ENCODE peak calls at places on chromosomes 7 and 10, in four cellular contexts. One of them, this sample, is unnamed.

GRCh38 chr7:14639801-14640200 is 262.8 kb downstream of the DGKB start:
- DNase-seq in fibroblast of villous mesenchyme: no peak
- DNase-seq in A549: no peak
- DNase-seq in thyroid gland: no peak
- DNase-seq in this sample: no peak

GRCh38 chr7:69994907-69995542 is 396.8 kb downstream of the AUTS2 start:
- DNase-seq in A549: no peak
- DNase-seq in thyroid gland: no peak
- DNase-seq in fibroblast of villous mesenchyme: no peak
- DNase-seq in this sample: no peak

GRCh38 chr7:98998821-98999725 is 120.7 kb downstream of the TRRAP start:
- DNase-seq in thyroid gland: no peak
- DNase-seq in A549: no peak
- DNase-seq in fibroblast of villous mesenchyme: no peak
- DNase-seq in this sample: no peak

GRCh38 chr10:55410415-55410885 is 609.4 kb upstream of the PCDH15 start:
- DNase-seq in thyroid gland: peak; percentile 58
- DNase-seq in A549: no peak
- DNase-seq in fibroblast of villous mesenchyme: no peak
- DNase-seq in this sample: no peak

GRCh38 chr10:4595920-4596319 is 230.1 kb upstream of the AKR1E2 start:
- DNase-seq in fibroblast of villous mesenchyme: no peak
- DNase-seq in A549: no peak
- DNase-seq in thyroid gland: no peak
- DNase-seq in this sample: peak; percentile 71

GRCh38 chr7:157751351-157751750 is 414.5 kb downstream of the DNAJB6 start:
- DNase-seq in fibroblast of villous mesenchyme: no peak
- DNase-seq in thyroid gland: no peak
- DNase-seq in A549: no peak
- DNase-seq in this sample: no peak

GRCh38 chr7:40717242-40717641 is 582.4 kb downstream of the SUGCT start:
- DNase-seq in A549: peak; percentile 85
- DNase-seq in fibroblast of villous mesenchyme: peak; percentile 89
- DNase-seq in thyroid gland: peak; percentile 12
- DNase-seq in this sample: peak; percentile 96

GRCh38 chr7:142587578-142588191 is 161.6 kb upstream of the PRSS1 start:
- DNase-seq in A549: peak; percentile 85
- DNase-seq in thyroid gland: no peak
- DNase-seq in fibroblast of villous mesenchyme: peak; percentile 87
- DNase-seq in this sample: peak; percentile 78

GRCh38 chr7:30135271-30135550 is 425 bp downstream of the MTURN start:
- DNase-seq in thyroid gland: no peak
- DNase-seq in A549: no peak
- DNase-seq in fibroblast of villous mesenchyme: no peak
- DNase-seq in this sample: no peak

GRCh38 chr10:46516660-46517416 is 39.6 kb downstream of the GPRIN2 start:
- DNase-seq in A549: peak; percentile 85
- DNase-seq in thyroid gland: no peak
- DNase-seq in fibroblast of villous mesenchyme: peak; percentile 66
- DNase-seq in this sample: peak; percentile 89

GRCh38 chr7:144513332-144513731 is 109.8 kb upstream of the NOBOX start:
- DNase-seq in thyroid gland: no peak
- DNase-seq in fibroblast of villous mesenchyme: peak; percentile 3
- DNase-seq in A549: peak; percentile 31
- DNase-seq in this sample: peak; percentile 48

GRCh38 chr10:78512205-78512550 is 478.5 kb downstream of the RPS24 start:
- DNase-seq in fibroblast of villous mesenchyme: no peak
- DNase-seq in thyroid gland: no peak
- DNase-seq in A549: no peak
- DNase-seq in this sample: no peak

GRCh38 chr7:158500651-158501052 is 87.0 kb downstream of the PTPRN2 start:
- DNase-seq in thyroid gland: no peak
- DNase-seq in fibroblast of villous mesenchyme: no peak
- DNase-seq in A549: no peak
- DNase-seq in this sample: peak; percentile 3

GRCh38 chr7:86747698-86748097 is 104.0 kb downstream of the GRM3 start:
- DNase-seq in A549: no peak
- DNase-seq in fibroblast of villous mesenchyme: no peak
- DNase-seq in thyroid gland: no peak
- DNase-seq in this sample: no peak

GRCh38 chr10:83666762-83667161 is 472.5 kb upstream of the GHITM start:
- DNase-seq in A549: no peak
- DNase-seq in thyroid gland: no peak
- DNase-seq in fibroblast of villous mesenchyme: peak; percentile 61
- DNase-seq in this sample: peak; percentile 22

GRCh38 chr7:157906583-157906982 is 569.8 kb downstream of the DNAJB6 start:
- DNase-seq in thyroid gland: no peak
- DNase-seq in A549: no peak
- DNase-seq in fibroblast of villous mesenchyme: no peak
- DNase-seq in this sample: no peak

GRCh38 chr10:47296941-47297340 is 3.1 kb upstream of the GDF10 start:
- DNase-seq in fibroblast of villous mesenchyme: no peak
- DNase-seq in thyroid gland: no peak
- DNase-seq in A549: no peak
- DNase-seq in this sample: no peak

GRCh38 chr10:103353281-103353680 is 2.3 kb upstream of the PCGF6 start:
- DNase-seq in A549: peak; percentile 37
- DNase-seq in thyroid gland: no peak
- DNase-seq in fibroblast of villous mesenchyme: no peak
- DNase-seq in this sample: no peak

GRCh38 chr7:7178906-7179305 is 3.4 kb upstream of the C1GALT1 start:
- DNase-seq in thyroid gland: no peak
- DNase-seq in A549: peak; percentile 18
- DNase-seq in fibroblast of villous mesenchyme: no peak
- DNase-seq in this sample: no peak

GRCh38 chr10:84517455-84518046 is 189.2 kb downstream of the CCSER2 start:
- DNase-seq in fibroblast of villous mesenchyme: no peak
- DNase-seq in thyroid gland: no peak
- DNase-seq in A549: no peak
- DNase-seq in this sample: no peak

GRCh38 chr7:82740246-82740848 is 296.8 kb upstream of the CACNA2D1 start:
- DNase-seq in A549: peak; percentile 65
- DNase-seq in thyroid gland: peak; percentile 62
- DNase-seq in fibroblast of villous mesenchyme: peak; percentile 55
- DNase-seq in this sample: peak; percentile 71

GRCh38 chr10:102421645-102422585 is 1.3 kb downstream of the FBXL15 start:
- DNase-seq in thyroid gland: peak; percentile 69
- DNase-seq in A549: no peak
- DNase-seq in fibroblast of villous mesenchyme: no peak
- DNase-seq in this sample: no peak

GRCh38 chr7:41621953-41622831 is 80.7 kb downstream of the INHBA start:
- DNase-seq in fibroblast of villous mesenchyme: no peak
- DNase-seq in thyroid gland: no peak
- DNase-seq in A549: no peak
- DNase-seq in this sample: no peak

GRCh38 chr7:435518-436366 is 83.9 kb downstream of the PDGFA start:
- DNase-seq in A549: peak; percentile 61
- DNase-seq in fibroblast of villous mesenchyme: no peak
- DNase-seq in thyroid gland: no peak
- DNase-seq in this sample: no peak

GRCh38 chr7:33043434-33043833 is 19.1 kb downstream of the NT5C3A start:
- DNase-seq in thyroid gland: no peak
- DNase-seq in A549: no peak
- DNase-seq in fibroblast of villous mesenchyme: no peak
- DNase-seq in this sample: no peak

GRCh38 chr7:33040803-33041516 is 21.6 kb downstream of the NT5C3A start:
- DNase-seq in A549: peak; percentile 68
- DNase-seq in thyroid gland: peak; percentile 39
- DNase-seq in fibroblast of villous mesenchyme: peak; percentile 61
- DNase-seq in this sample: peak; percentile 29

GRCh38 chr7:33038639-33039038 is 23.9 kb downstream of the NT5C3A start:
- DNase-seq in fibroblast of villous mesenchyme: no peak
- DNase-seq in thyroid gland: no peak
- DNase-seq in A549: no peak
- DNase-seq in this sample: no peak

GRCh38 chr7:33039905-33040292 is 22.7 kb downstream of the NT5C3A start:
- DNase-seq in fibroblast of villous mesenchyme: peak; percentile 21
- DNase-seq in thyroid gland: no peak
- DNase-seq in A549: no peak
- DNase-seq in this sample: no peak

GRCh38 chr7:33039257-33039904 is 23.2 kb downstream of the NT5C3A start:
- DNase-seq in A549: no peak
- DNase-seq in fibroblast of villous mesenchyme: peak; percentile 55
- DNase-seq in thyroid gland: no peak
- DNase-seq in this sample: peak; percentile 36
- H3K4me3 ChIP-seq in A549: peak overlapping the region; percentile 41
- H3K4me3 ChIP-seq in fibroblast of villous mesenchyme: peak overlapping the region; percentile 64
- H3K4me3 ChIP-seq in thyroid gland: peak overlapping the region; percentile 23
- H3K4me3 ChIP-seq in this sample: peak overlapping the region; percentile 30

DNA sequence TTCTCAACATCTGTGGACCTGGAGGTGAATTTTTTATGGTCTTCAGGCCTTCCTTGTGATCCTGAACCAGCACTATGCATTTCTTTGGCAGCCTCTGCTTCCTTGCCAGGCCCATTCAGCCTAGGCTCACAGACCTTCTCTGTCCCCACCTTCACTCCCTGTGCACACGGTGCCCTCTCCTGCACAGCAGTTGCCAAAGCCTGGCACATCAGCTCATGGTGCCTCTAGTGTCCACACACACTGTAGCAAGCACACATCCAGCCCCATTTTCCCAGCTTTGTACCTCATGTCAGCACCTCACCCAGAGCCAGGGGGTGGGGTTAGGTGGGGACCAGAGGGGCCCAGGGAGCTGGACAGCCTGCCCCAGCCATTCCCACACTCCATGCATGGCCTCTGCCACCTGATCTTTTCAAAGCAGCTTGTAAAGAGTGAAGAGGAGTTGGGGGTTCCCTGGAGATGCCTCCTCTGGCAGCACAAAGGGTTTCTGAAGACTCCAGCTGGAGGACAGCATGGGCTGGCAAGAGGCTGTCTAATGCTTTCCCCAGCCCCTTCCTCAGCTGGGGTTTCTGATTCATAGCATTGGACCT is 57.9 kb upstream of the TMEM72 start:
- DNase-seq in fibroblast of villous mesenchyme: peak; percentile 12
- DNase-seq in thyroid gland: no peak
- DNase-seq in A549: no peak
- DNase-seq in this sample: peak; percentile 63
- TF ChIP-seq CTCF in fibroblast of villous mesenchyme: peak; percentile 30
- TF ChIP-seq CTCF in thyroid gland: no peak
- TF ChIP-seq CTCF in A549: no peak
- TF ChIP-seq CTCF in this sample: peak; percentile 59

GRCh38 chr7:129550673-129551360 is 48.5 kb downstream of the SMKR1 start:
- DNase-seq in fibroblast of villous mesenchyme: peak; percentile 71
- DNase-seq in A549: no peak
- DNase-seq in thyroid gland: no peak
- DNase-seq in this sample: no peak
- H3K4me3 ChIP-seq in fibroblast of villous mesenchyme: no peak overlapping the region
- H3K4me3 ChIP-seq in A549: no peak overlapping the region
- H3K4me3 ChIP-seq in thyroid gland: no peak overlapping the region
- H3K4me3 ChIP-seq in this sample: no peak overlapping the region

GRCh38 chr10:71319800-71320392 is 837 bp downstream of the SLC29A3 start:
- DNase-seq in A549: no peak
- DNase-seq in fibroblast of villous mesenchyme: no peak
- DNase-seq in thyroid gland: peak; percentile 47
- DNase-seq in this sample: no peak
- TF ChIP-seq CTCF in A549: no peak
- TF ChIP-seq CTCF in fibroblast of villous mesenchyme: no peak
- TF ChIP-seq CTCF in thyroid gland: no peak
- TF ChIP-seq CTCF in this sample: no peak

This sample was measured in cardiac fibroblast.